ENCODE peak calls at places on chromosomes 13 and 19, in six cellular contexts. J is sigmoid colon, Z is K562, P is ovary, Y is transverse colon, G is upper lobe of left lung. E is an unnamed sample. For H3K36me3, the result is how much of the 10 kb centered on the place peaks cover.

GRCh38 chr13:101614491-101614890 is 162.0 kb downstream of the ITGBL1 start:
- DNase-seq in P (no peak), G (no peak), Y (no peak), J (no peak), Z (peak), E (no peak)

GRCh38 chr13:54183166-54183565 is 1154.6 kb downstream of the OLFM4 start:
- DNase-seq in Z (no peak), Y (no peak), G (no peak), J (no peak), P (no peak), E (no peak)

GRCh38 chr19:9709305-9709704 is 34.4 kb upstream of the ZNF562 start:
- DNase-seq in Y (peak), P (no peak), Z (no peak), J (no peak), G (no peak), E (no peak)

GRCh38 chr13:24147570-24147963 is 13.0 kb upstream of the SPATA13 start:
- DNase-seq in P (no peak), G (no peak), J (no peak), Y (peak), Z (no peak), E (no peak)

GRCh38 chr13:110376120-110376519 is 69.0 kb downstream of the COL4A2 start:
- DNase-seq in J (no peak), Z (no peak), G (no peak), Y (no peak), P (no peak), E (no peak)

GRCh38 chr19:29858000-29858596 is 46.3 kb downstream of the CCNE1 start:
- DNase-seq in G (peak), P (no peak), J (peak), Z (peak), Y (peak), E (no peak)

GRCh38 chr13:62613819-62614218 is 1198.2 kb upstream of the PCDH20 start:
- DNase-seq in P (no peak), G (no peak), Y (no peak), Z (no peak), J (no peak), E (no peak)

GRCh38 chr19:48878219-48879024 is 6.2 kb downstream of the PPP1R15A start:
- DNase-seq in J (no peak), P (peak), Y (no peak), Z (peak), G (peak), E (no peak)

GRCh38 chr13:84972907-84973306 is 826.3 kb downstream of the SLITRK6 start:
- DNase-seq in P (no peak), G (no peak), Z (no peak), Y (no peak), J (no peak), E (no peak)

GRCh38 chr13:36175621-36176020 is 38.7 kb downstream of the SOHLH2 start:
- DNase-seq in J (no peak), G (no peak), Y (no peak), P (no peak), Z (no peak), E (no peak)

GRCh38 chr13:79678100-79678499 is 197.1 kb downstream of the NDFIP2 start:
- DNase-seq in Z (no peak), Y (no peak), P (no peak), G (no peak), J (no peak), E (no peak)

GRCh38 chr13:28796938-28797257 is 23.2 kb upstream of the MTUS2 start:
- DNase-seq in P (no peak), Y (no peak), Z (no peak), G (no peak), J (no peak), E (no peak)

GRCh38 chr19:54380897-54381296 is 16.2 kb upstream of the LAIR1 start:
- DNase-seq in J (no peak), Y (no peak), Z (no peak), P (no peak), G (no peak), E (no peak)

GRCh38 chr13:77544365-77544764 is 8.9 kb downstream of the SCEL start:
- DNase-seq in Z (no peak), J (peak), G (peak), P (peak), Y (peak), E (no peak)

GRCh38 chr19:45130888-45131615 is 29.7 kb downstream of the NKPD1 start:
- DNase-seq in Y (no peak), G (no peak), P (no peak), Z (no peak), J (no peak), E (no peak)

GRCh38 chr13:108943842-108944241 is 314.4 kb downstream of the MYO16 start:
- DNase-seq in Y (no peak), Z (no peak), G (no peak), J (no peak), P (no peak), E (no peak)

GRCh38 chr19:14410775-14411134 is 8.4 kb downstream of the DDX39A start:
- DNase-seq in Y (no peak), P (no peak), G (no peak), Z (no peak), J (no peak), E (no peak)

GRCh38 chr13:25973576-25973975 is 78.2 kb downstream of the SHISA2 start:
- DNase-seq in P (no peak), G (no peak), Y (no peak), Z (no peak), J (no peak), E (no peak)

GRCh38 chr13:114157869-114158495 is 21.1 kb upstream of the CFAP97D2 start:
- DNase-seq in Z (no peak), G (no peak), Y (no peak), P (no peak), J (no peak), E (no peak)

GRCh38 chr13:99700468-99700867 is 199.2 kb downstream of the TM9SF2 start:
- DNase-seq in J (no peak), Z (no peak), P (no peak), G (no peak), Y (no peak), E (no peak)

GRCh38 chr13:82010780-82011179 is 1669.9 kb upstream of the SPRY2 start:
- DNase-seq in P (no peak), G (no peak), Z (no peak), Y (no peak), J (no peak), E (no peak)

GRCh38 chr19:10010247-10010691 is at the start of gene COL5A3:
- DNase-seq in P (peak), G (no peak), J (peak), Z (no peak), Y (peak), E (peak)

GRCh38 chr13:77565635-77566034 is 30.1 kb downstream of the SCEL start:
- DNase-seq in G (no peak), Y (no peak), J (no peak), P (no peak), Z (peak), E (no peak)

GRCh38 chr13:34044660-34045080 is 226.7 kb downstream of the RFC3 start:
- DNase-seq in Y (no peak), P (no peak), G (no peak), Z (no peak), J (no peak), E (no peak)

GRCh38 chr13:38752726-38753125 is 65.8 kb downstream of the FREM2 start:
- DNase-seq in G (no peak), J (no peak), Y (no peak), Z (no peak), P (no peak), E (no peak)

GRCh38 chr13:80249906-80250513 is 90.9 kb downstream of the SPRY2 start:
- DNase-seq in Y (no peak), Z (no peak), P (no peak), J (no peak), G (no peak), E (no peak)

GRCh38 chr13:94188173-94188869 is 291.2 kb downstream of the DCT start:
- DNase-seq in Z (no peak), G (no peak), Y (no peak), J (no peak), P (no peak), E (no peak)

GRCh38 chr19:41166888-41167804 is 25.9 kb upstream of the CYP2S1 start:
- DNase-seq in Y (peak), J (no peak), G (no peak), P (no peak), Z (no peak), E (no peak)

GRCh38 chr19:34664168-34664567 is 12.8 kb downstream of the SCGB2B2 start:
- DNase-seq in P (no peak), Z (no peak), G (no peak), Y (no peak), J (no peak), E (no peak)

GRCh38 chr19:48558018-48558684 is 6.2 kb downstream of the SULT2B1 start:
- DNase-seq in P (no peak), G (peak), J (no peak), Y (peak), Z (peak), E (no peak)

GRCh38 chr13:113630296-113630695 is 27.7 kb downstream of the ATP4B start:
- DNase-seq in Z (no peak), P (no peak), G (no peak), Y (no peak), J (peak), E (peak)

GRCh38 chr13:98912846-98913245 is 65.0 kb downstream of the DOCK9 start:
- DNase-seq in Z (no peak), Y (no peak), P (no peak), J (no peak), G (no peak), E (no peak)

GRCh38 chr13:31631071-31631470 is 108.3 kb upstream of the RXFP2 start:
- DNase-seq in J (no peak), Y (no peak), G (no peak), P (no peak), Z (no peak), E (no peak)

GRCh38 chr13:70253411-70253810 is 145.2 kb upstream of the KLHL1 start:
- DNase-seq in Y (no peak), Z (no peak), G (no peak), J (no peak), P (no peak), E (no peak)

GRCh38 chr13:29954082-29955043 is 103.9 kb upstream of the UBL3 start:
- DNase-seq in G (peak), Z (no peak), J (no peak), P (no peak), Y (no peak), E (no peak)

GRCh38 chr13:52926971-52927370 is 78.5 kb upstream of the PCDH8 start:
- DNase-seq in J (no peak), Y (no peak), G (no peak), P (no peak), Z (no peak), E (no peak)

GRCh38 chr13:63517376-63517775 is 2101.7 kb upstream of the PCDH20 start:
- DNase-seq in Y (no peak), Z (no peak), P (no peak), G (no peak), J (no peak), E (no peak)

GRCh38 chr19:33203529-33203928 is 9.4 kb downstream of the LRP3 start:
- DNase-seq in J (no peak), Z (no peak), P (no peak), Y (no peak), G (no peak), E (no peak)

DNA sequence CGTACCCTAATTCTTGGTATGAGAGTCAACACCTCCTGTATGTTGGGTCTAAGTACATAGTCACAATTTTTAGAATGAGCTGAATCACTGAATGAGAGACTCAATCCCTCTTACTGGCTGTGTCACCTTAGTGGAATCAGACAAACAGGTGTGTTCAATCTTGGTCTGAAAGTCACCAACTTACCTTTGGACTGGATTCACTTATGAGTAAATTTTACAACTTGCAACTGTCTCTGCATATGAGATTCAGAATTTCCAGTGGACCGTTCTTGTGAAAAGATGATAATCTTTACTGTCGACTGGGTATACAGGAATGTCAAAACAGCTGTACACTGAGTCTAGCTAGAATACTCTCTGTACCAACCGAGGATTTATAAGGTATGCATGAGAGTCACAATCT is 5.8 kb upstream of the ZNF91 start:
- DNase-seq in Y (no peak), Z (no peak), P (no peak), J (no peak), G (no peak), E (no peak)
- H3K36me3 ChIP-seq in Y (under half), Z (under half), P (under half), J (under half), G (under half), E (under half)

GRCh38 chr19:2495130-2495641 is 19.3 kb downstream of the GADD45B start:
- DNase-seq in Y (peak), G (peak), Z (no peak), P (peak), J (peak), E (peak)
- TF ChIP-seq EP300 in Y (no peak), G (peak), Z (no peak), P (no peak), J (peak), E (no peak)

GRCh38 chr19:18388328-18389094 is 2.6 kb downstream of the GDF15 start:
- DNase-seq in Y (peak), Z (peak), P (peak), J (peak), G (peak), E (peak)
- H3K4me3 ChIP-seq in Y (peak), Z (peak), P (peak), J (peak), G (peak), E (peak)

GRCh38 chr13:20891768-20892167 is 10.8 kb downstream of the XPO4 start:
- DNase-seq in Y (no peak), G (no peak), P (no peak), J (no peak), Z (no peak), E (no peak)

DNA sequence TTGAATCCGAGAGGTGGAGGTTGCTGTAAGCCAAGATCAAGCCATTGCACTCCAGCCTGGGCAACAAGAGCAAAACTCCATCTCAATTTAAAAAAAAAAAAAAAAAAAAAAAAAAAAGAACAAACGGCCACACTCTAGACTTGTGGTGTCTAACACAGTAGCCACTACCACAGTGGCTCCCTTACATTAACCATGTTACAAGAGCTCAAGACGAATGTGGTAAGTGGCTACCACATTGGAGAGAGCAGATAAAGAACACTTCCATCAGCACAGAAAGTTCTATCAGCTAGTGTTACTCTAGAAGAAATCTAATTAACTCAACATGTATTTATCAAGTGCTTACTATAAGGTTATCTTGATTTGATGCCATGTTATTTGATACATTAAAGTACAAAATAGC is 11.5 kb downstream of the XPO4 start:
- DNase-seq in J (no peak), P (no peak), Y (no peak), Z (no peak), G (no peak), E (no peak)
- H3K36me3 ChIP-seq in J (under half), P (under half), Y (under half), Z (under half), G (under half), E (under half)

GRCh38 chr19:768424-768823 is 17.5 kb downstream of the MISP start:
- DNase-seq in J (no peak), Z (no peak), G (no peak), P (no peak), Y (no peak), E (no peak)
- TF ChIP-seq EP300 in J (no peak), Z (no peak), G (no peak), P (no peak), Y (no peak), E (no peak)

DNA sequence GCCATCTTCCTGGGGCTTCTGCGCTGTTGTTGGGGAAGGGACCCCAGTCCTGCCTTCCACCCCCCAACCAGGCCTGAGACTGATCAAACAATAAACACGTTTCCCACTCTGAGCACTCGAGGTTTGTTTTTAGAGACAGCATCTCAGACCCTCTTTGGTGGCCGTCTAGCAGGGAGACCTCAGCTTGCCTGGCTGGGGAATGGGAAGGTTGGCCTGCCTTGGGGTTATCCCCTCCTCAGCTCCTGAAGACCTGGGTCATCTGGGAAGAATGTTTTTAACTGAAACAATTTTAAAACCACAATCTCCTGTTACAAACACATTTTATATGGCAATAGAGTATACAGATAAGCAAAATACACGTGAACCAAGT is 2.0 kb downstream of the ZNF581 start:
- DNase-seq in J (no peak), G (no peak), Z (no peak), P (no peak), Y (no peak), E (no peak)
- H3K4me3 ChIP-seq in J (no peak), G (no peak), Z (peak), P (no peak), Y (no peak), E (no peak)